ENCODE peak calls at places on chromosomes 3 and 15, in four cellular contexts. A, C, O and T are unnamed samples.
A peak's percentile ranks its signal among the peaks of the same experiment; 100 is the strongest.

GRCh38 chr3:85054579-85054978 is 95.8 kb downstream of the CADM2 start:
- DNase-seq in A (no peak), C (no peak), O (no peak), T (no peak)

GRCh38 chr3:1955750-1956149 is 142.9 kb upstream of the CNTN4 start:
- DNase-seq in A (no peak), C (no peak), O (no peak), T (no peak)

GRCh38 chr3:99931059-99931458 is 113.4 kb downstream of the CMSS1 start:
- DNase-seq in A (no peak), C (no peak), O (no peak), T (no peak)

GRCh38 chr15:75452968-75453702 is 1.6 kb upstream of the SIN3A start:
- DNase-seq in A (peak; percentile 60), C (peak; percentile 29), O (peak; percentile 78), T (peak; percentile 58)

GRCh38 chr3:169323580-169324453 is 339.7 kb downstream of the MECOM start:
- DNase-seq in A (no peak), C (peak; percentile 65), O (no peak), T (no peak)

GRCh38 chr3:27659279-27660021 is 62.7 kb downstream of the EOMES start:
- DNase-seq in A (peak; percentile 49), C (peak; percentile 58), O (peak; percentile 53), T (no peak)

GRCh38 chr3:43932921-43933320 is 242.2 kb downstream of the ABHD5 start:
- DNase-seq in A (no peak), C (peak; percentile 19), O (no peak), T (no peak)

GRCh38 chr3:86814321-86814720 is 176.6 kb downstream of the VGLL3 start:
- DNase-seq in A (no peak), C (no peak), O (no peak), T (no peak)

GRCh38 chr3:81451611-81452010 is 309.8 kb downstream of the GBE1 start:
- DNase-seq in A (no peak), C (peak; percentile 5), O (no peak), T (no peak)

GRCh38 chr3:81279481-81280273 is 481.8 kb downstream of the GBE1 start:
- DNase-seq in A (no peak), C (no peak), O (no peak), T (no peak)

GRCh38 chr15:76346666-76347506 is 10.3 kb downstream of the ISL2 start:
- DNase-seq in A (no peak), C (peak; percentile 36), O (peak; percentile 53), T (no peak)

GRCh38 chr3:184472723-184473419 is 88.7 kb upstream of the EPHB3 start:
- DNase-seq in A (no peak), C (no peak), O (no peak), T (peak; percentile 67)

GRCh38 chr15:60255390-60255789 is 142.4 kb downstream of the ANXA2 start:
- DNase-seq in A (no peak), C (peak; percentile 6), O (no peak), T (no peak)

GRCh38 chr15:58115692-58116091 is 22.5 kb upstream of the AQP9 start:
- DNase-seq in A (no peak), C (peak; percentile 22), O (no peak), T (no peak)

GRCh38 chr15:75360391-75360790 is 8.0 kb downstream of the MAN2C1 start:
- DNase-seq in A (no peak), C (no peak), O (no peak), T (no peak)

GRCh38 chr3:147414369-147415135 is 5.4 kb downstream of the ZIC1 start:
- DNase-seq in A (no peak), C (no peak), O (no peak), T (no peak)
- H3K4me3 ChIP-seq in A (no peak overlapping the region), C (no peak overlapping the region), O (no peak overlapping the region), T (no peak overlapping the region)

GRCh38 chr3:197356741-197357140 is 58.3 kb upstream of the DLG1 start:
- DNase-seq in A (no peak), C (no peak), O (no peak), T (no peak)

GRCh38 chr3:197354195-197355059 is 56.0 kb upstream of the DLG1 start:
- DNase-seq in A (no peak), C (peak; percentile 76), O (peak; percentile 87), T (no peak)

GRCh38 chr3:197356275-197356674 is 57.9 kb upstream of the DLG1 start:
- DNase-seq in A (no peak), C (peak; percentile 44), O (no peak), T (no peak)

GRCh38 chr3:197353867-197354180 is 55.4 kb upstream of the DLG1 start:
- DNase-seq in A (no peak), C (peak; percentile 10), O (peak; percentile 87), T (no peak)

GRCh38 chr3:197355713-197356112 is 57.3 kb upstream of the DLG1 start:
- DNase-seq in A (no peak), C (no peak), O (no peak), T (no peak)
- H3K4me3 ChIP-seq in A (no peak overlapping the region), C (no peak overlapping the region), O (no peak overlapping the region), T (no peak overlapping the region)

GRCh38 chr3:182906036-182906435 is 74.3 kb downstream of the DCUN1D1 start:
- DNase-seq in A (no peak), C (no peak), O (no peak), T (no peak)
- H3K4me3 ChIP-seq in A (no peak overlapping the region), C (no peak overlapping the region), O (no peak overlapping the region), T (no peak overlapping the region)

DNA sequence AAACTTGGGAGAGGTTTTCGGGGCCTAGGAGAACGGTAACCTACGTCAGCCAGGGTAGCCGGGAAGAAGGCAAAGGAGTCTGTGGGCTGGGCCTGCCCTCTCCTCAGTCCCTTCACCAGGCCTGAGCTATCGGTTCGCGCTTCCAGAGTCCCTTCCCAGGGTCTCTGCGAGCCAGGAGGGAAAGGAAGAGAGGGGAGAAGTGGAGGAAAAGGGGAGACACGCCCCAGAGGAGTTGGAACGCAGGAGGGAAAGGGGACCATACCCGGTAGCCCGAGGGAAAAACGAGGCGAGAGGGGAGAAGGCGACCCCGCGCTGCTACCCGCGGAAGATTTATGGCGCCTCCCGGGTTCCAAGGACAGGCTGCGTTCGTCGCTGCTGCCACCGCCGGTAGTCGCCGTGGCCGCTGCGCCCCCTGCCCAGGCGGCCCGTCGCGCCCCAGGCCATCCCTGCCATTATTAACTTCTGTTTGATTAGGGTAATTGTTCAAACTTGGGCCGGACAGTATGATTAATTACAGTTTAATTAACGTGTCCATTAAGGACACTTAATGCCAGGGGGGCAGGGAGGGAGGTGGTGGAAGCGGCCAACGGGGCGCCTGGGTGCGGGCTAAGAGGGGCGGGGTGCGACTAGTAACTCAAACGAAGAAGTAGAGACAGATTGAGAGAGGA is 3.4 kb upstream of the SKOR1 start:
- DNase-seq in A (no peak), C (no peak), O (no peak), T (no peak)
- H3K4me3 ChIP-seq in A (no peak overlapping the region), C (no peak overlapping the region), O (no peak overlapping the region), T (no peak overlapping the region)

GRCh38 chr15:64856429-64857145 is 14.9 kb downstream of the PLEKHO2 start:
- DNase-seq in A (no peak), C (peak; percentile 95), O (no peak), T (no peak)

GRCh38 chr15:64858136-64858535 is 16.4 kb downstream of the PLEKHO2 start:
- DNase-seq in A (no peak), C (no peak), O (no peak), T (no peak)

GRCh38 chr15:64859226-64859625 is 17.5 kb downstream of the PLEKHO2 start:
- DNase-seq in A (no peak), C (no peak), O (no peak), T (no peak)

GRCh38 chr15:64855206-64856000 is 13.7 kb downstream of the PLEKHO2 start:
- DNase-seq in A (no peak), C (peak; percentile 83), O (no peak), T (no peak)

DNA sequence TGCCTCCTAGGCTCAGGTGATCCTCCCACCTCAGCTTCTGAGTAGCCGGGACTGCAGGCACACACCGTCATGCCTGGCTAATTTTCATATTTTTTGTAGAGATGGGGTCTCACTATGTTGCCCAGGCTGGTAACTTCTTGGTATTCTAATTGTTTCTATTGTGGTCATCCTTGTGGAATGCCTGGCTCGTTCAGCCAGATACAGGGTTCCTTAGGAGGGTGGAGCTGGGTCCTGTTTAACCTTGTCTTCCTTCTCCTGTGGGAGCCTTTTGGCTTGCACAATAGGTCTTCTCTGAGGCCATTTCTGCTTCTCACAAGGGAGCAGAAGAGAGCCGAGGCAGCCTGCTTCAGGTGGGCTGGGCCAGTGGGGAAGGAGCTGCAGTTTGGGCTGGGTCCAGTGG is 15.7 kb downstream of the PLEKHO2 start:
- DNase-seq in A (no peak), C (peak; percentile 76), O (no peak), T (no peak)
- H3K4me3 ChIP-seq in A (no peak overlapping the region), C (no peak overlapping the region), O (no peak overlapping the region), T (no peak overlapping the region)

GRCh38 chr3:108300103-108300849 is 3.9 kb downstream of the HHLA2 start:
- DNase-seq in A (no peak), C (no peak), O (no peak), T (no peak)

GRCh38 chr3:108301695-108302404 is 5.5 kb downstream of the HHLA2 start:
- DNase-seq in A (no peak), C (no peak), O (no peak), T (no peak)

GRCh38 chr3:108305484-108306172 is 9.3 kb downstream of the HHLA2 start:
- DNase-seq in A (no peak), C (no peak), O (no peak), T (no peak)

GRCh38 chr3:108298056-108298455 is 1.7 kb downstream of the HHLA2 start:
- DNase-seq in A (no peak), C (no peak), O (no peak), T (no peak)

GRCh38 chr3:108302570-108302969 is 6.2 kb downstream of the HHLA2 start:
- DNase-seq in A (no peak), C (no peak), O (no peak), T (no peak)
- H3K4me3 ChIP-seq in A (no peak overlapping the region), C (no peak overlapping the region), O (no peak overlapping the region), T (no peak overlapping the region)

GRCh38 chr3:195542261-195542660 is 864 bp downstream of the PPP1R2 start:
- DNase-seq in A (no peak), C (peak; percentile 24), O (no peak), T (no peak)

GRCh38 chr3:195540031-195540430 is 3.1 kb downstream of the PPP1R2 start:
- DNase-seq in A (no peak), C (no peak), O (no peak), T (no peak)

GRCh38 chr3:195540526-195540925 is 2.6 kb downstream of the PPP1R2 start:
- DNase-seq in A (no peak), C (no peak), O (no peak), T (no peak)

GRCh38 chr3:195539479-195539878 is 3.6 kb downstream of the PPP1R2 start:
- DNase-seq in A (no peak), C (no peak), O (no peak), T (no peak)

GRCh38 chr3:195537995-195538394 is 5.1 kb downstream of the PPP1R2 start:
- DNase-seq in A (no peak), C (no peak), O (no peak), T (no peak)
- H3K4me3 ChIP-seq in A (no peak overlapping the region), C (no peak overlapping the region), O (no peak overlapping the region), T (no peak overlapping the region)

DNA sequence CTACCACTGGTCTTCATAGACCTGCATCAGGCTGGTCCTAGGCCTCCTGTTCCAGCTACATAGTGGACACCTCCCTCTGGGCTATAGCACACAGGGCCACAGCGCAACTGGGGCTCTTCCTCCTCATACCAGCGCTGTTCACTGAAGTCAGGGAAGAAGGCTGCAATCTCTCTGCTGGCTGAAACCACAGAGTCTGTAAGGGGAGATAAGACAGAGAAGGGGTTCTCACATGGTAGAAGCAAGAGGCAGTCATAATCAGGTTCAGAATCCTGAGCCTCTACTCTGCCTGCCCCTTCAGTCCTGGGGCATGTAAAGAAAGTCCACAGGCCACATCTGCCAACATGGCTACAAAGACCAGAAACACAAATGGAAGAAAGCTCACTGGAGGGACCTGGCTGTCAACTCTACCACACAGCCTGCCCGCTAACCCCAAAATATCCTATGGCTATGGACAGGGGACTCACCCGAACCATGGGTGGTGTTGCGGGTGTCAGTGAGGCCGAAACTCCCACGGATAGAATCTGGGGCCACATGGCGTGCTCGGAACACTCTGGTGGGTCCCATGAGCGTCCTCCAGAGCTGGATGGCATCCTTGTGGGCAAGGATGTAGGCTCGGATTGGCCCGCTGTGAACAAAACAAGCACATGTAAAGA is 38.7 kb downstream of the SPINK8 start:
- DNase-seq in A (no peak), C (no peak), O (no peak), T (no peak)
- H3K4me3 ChIP-seq in A (no peak overlapping the region), C (no peak overlapping the region), O (no peak overlapping the region), T (no peak overlapping the region)